ENCODE peak calls at places on chromosomes 3 and 15, in nine cellular contexts. F is A549, V is IMR-90, H is mesendoderm, S is neural progenitor cell, O is left ventricle myocardium inferior, C is ovary, A is tibial artery, P is mucosa of descending colon. B is an unnamed sample.
A peak's percentile ranks its signal among the peaks of the same experiment; 100 is the strongest.

GRCh38 chr15:25770031-25770430 is 93.1 kb downstream of the ATP10A start:
- DNase-seq in F (no peak), V (no peak), H (no peak), S (no peak), O (no peak), C (no peak), A (no peak), P (no peak), B (no peak)

GRCh38 chr3:136075816-136076215 is 110.3 kb downstream of the PPP2R3A start:
- DNase-seq in F (no peak), V (peak; percentile 17), H (peak; percentile 18), S (no peak), O (no peak), C (no peak), A (no peak), P (no peak), B (no peak)

GRCh38 chr3:31013843-31014242 is 119.4 kb upstream of the GADL1 start:
- DNase-seq in F (no peak), V (no peak), H (no peak), S (no peak), O (no peak), C (no peak), A (no peak), P (no peak), B (no peak)

GRCh38 chr3:9704343-9705322 is 1.0 kb downstream of the CPNE9 start:
- DNase-seq in F (peak; percentile 81), V (peak; percentile 15), H (peak; percentile 92), S (peak; percentile 80), O (peak; percentile 29), C (peak; percentile 61), A (no peak), P (peak; percentile 41), B (peak; percentile 40)

GRCh38 chr3:178558637-178559036 is 22.4 kb downstream of the KCNMB2 start:
- DNase-seq in F (no peak), V (no peak), H (no peak), S (peak; percentile 15), O (no peak), C (no peak), A (no peak), P (no peak), B (no peak)

GRCh38 chr3:20055020-20055775 is 15.0 kb downstream of the KAT2B start:
- DNase-seq in F (no peak), V (no peak), H (no peak), S (no peak), O (no peak), C (no peak), A (no peak), P (no peak), B (no peak)

GRCh38 chr3:58335432-58335947 is 2.8 kb downstream of the PXK start:
- DNase-seq in F (no peak), V (no peak), H (no peak), S (no peak), O (no peak), C (no peak), A (no peak), P (no peak), B (no peak)

GRCh38 chr15:95958417-95958816 is 372.1 kb upstream of the NR2F2 start:
- DNase-seq in F (no peak), V (no peak), H (no peak), S (no peak), O (no peak), C (no peak), A (no peak), P (no peak), B (no peak)

GRCh38 chr3:65925254-65925954 is 113.3 kb downstream of the MAGI1 start:
- DNase-seq in F (no peak), V (no peak), H (no peak), S (no peak), O (no peak), C (no peak), A (no peak), P (no peak), B (no peak)

GRCh38 chr3:178455966-178456365 is 80.3 kb upstream of the KCNMB2 start:
- DNase-seq in F (no peak), V (no peak), H (no peak), S (no peak), O (no peak), C (no peak), A (no peak), P (no peak), B (no peak)

GRCh38 chr15:99126195-99126594 is 21.3 kb downstream of the SYNM start:
- DNase-seq in F (no peak), V (no peak), H (peak; percentile 27), S (no peak), O (no peak), C (peak; percentile 31), A (peak; percentile 60), P (no peak), B (no peak)

GRCh38 chr15:99129644-99130043 is 24.8 kb downstream of the SYNM start:
- DNase-seq in F (no peak), V (no peak), H (no peak), S (no peak), O (no peak), C (peak; percentile 10), A (no peak), P (no peak), B (no peak)

GRCh38 chr15:99128411-99128810 is 23.5 kb downstream of the SYNM start:
- DNase-seq in F (no peak), V (no peak), H (no peak), S (no peak), O (no peak), C (no peak), A (no peak), P (no peak), B (no peak)

GRCh38 chr15:99126930-99127329 is 22.1 kb downstream of the SYNM start:
- DNase-seq in F (no peak), V (no peak), H (no peak), S (no peak), O (no peak), C (no peak), A (no peak), P (no peak), B (no peak)

GRCh38 chr15:99127773-99128172 is 22.9 kb downstream of the SYNM start:
- DNase-seq in F (no peak), V (no peak), H (no peak), S (no peak), O (no peak), C (no peak), A (no peak), P (no peak), B (no peak)
- H3K4me1 ChIP-seq in F (peaks cover 35% of the 10 kb centered on the region), V (peaks cover 14% of the 10 kb centered on the region), H (peaks cover 6% of the 10 kb centered on the region), S (peaks cover 10% of the 10 kb centered on the region), O (peaks cover 65% of the 10 kb centered on the region), C (peaks cover 12% of the 10 kb centered on the region), A (peaks cover 43% of the 10 kb centered on the region), P (peaks cover 11% of the 10 kb centered on the region), B (peaks cover 31% of the 10 kb centered on the region)

GRCh38 chr15:65042776-65043322 is 2.3 kb upstream of the SLC51B start:
- DNase-seq in F (no peak), V (no peak), H (no peak), S (no peak), O (no peak), C (no peak), A (no peak), P (peak; percentile 67), B (no peak)

GRCh38 chr15:65041787-65042186 is 3.4 kb upstream of the SLC51B start:
- DNase-seq in F (no peak), V (no peak), H (no peak), S (no peak), O (no peak), C (no peak), A (no peak), P (no peak), B (no peak)

GRCh38 chr15:65038428-65038827 is 6.8 kb upstream of the SLC51B start:
- DNase-seq in F (no peak), V (no peak), H (no peak), S (no peak), O (no peak), C (no peak), A (no peak), P (no peak), B (no peak)

GRCh38 chr15:65038838-65039237 is 6.3 kb upstream of the SLC51B start:
- DNase-seq in F (no peak), V (no peak), H (no peak), S (no peak), O (no peak), C (no peak), A (no peak), P (no peak), B (no peak)

GRCh38 chr15:65040461-65040860 is 4.7 kb upstream of the SLC51B start:
- DNase-seq in F (no peak), V (no peak), H (no peak), S (no peak), O (no peak), C (no peak), A (no peak), P (no peak), B (no peak)
- H3K4me1 ChIP-seq in F (peaks cover 31% of the 10 kb centered on the region), V (peaks cover 16% of the 10 kb centered on the region), H (no peaks in the 10 kb centered on the region), S (no peaks in the 10 kb centered on the region), O (peaks cover 13% of the 10 kb centered on the region), C (peaks cover 2% of the 10 kb centered on the region), A (peaks cover 11% of the 10 kb centered on the region), P (peaks cover 23% of the 10 kb centered on the region), B (no peaks in the 10 kb centered on the region)

DNA sequence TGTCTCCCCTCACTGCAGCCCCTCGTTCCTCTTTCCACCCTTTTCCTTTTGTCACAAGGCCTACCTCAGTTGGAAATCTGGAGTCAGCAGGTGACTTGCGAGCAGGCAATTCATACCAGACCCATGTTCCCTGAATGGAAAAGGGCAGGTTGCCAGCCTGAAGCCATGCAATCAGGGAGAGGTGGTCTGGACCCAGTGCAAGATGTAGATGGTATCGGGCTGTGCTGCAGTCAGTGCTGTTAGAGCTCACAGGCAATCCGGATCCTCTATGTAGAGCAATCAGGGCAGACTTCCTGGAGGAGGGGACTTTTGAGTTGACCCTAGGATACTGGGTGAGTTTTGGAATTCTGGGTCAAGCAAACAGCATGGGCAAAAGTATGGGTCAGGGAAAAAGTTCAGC is 18.8 kb downstream of the LOXL1 start:
- DNase-seq in F (no peak), V (no peak), H (no peak), S (no peak), O (no peak), C (no peak), A (peak; percentile 5), P (no peak), B (no peak)
- H3K4me1 ChIP-seq in F (peaks cover 10% of the 10 kb centered on the region), V (peaks cover 21% of the 10 kb centered on the region), H (peaks cover 3% of the 10 kb centered on the region), S (peaks cover 10% of the 10 kb centered on the region), O (peaks cover 35% of the 10 kb centered on the region), C (peaks cover 4% of the 10 kb centered on the region), A (peaks cover 55% of the 10 kb centered on the region), P (no peaks in the 10 kb centered on the region), B (peaks cover 15% of the 10 kb centered on the region)

GRCh38 chr15:39345176-39345575 is 235.7 kb upstream of the THBS1 start:
- DNase-seq in F (no peak), V (no peak), H (no peak), S (peak; percentile 76), O (no peak), C (no peak), A (no peak), P (no peak), B (no peak)

GRCh38 chr15:39336926-39337325 is 244.0 kb upstream of the THBS1 start:
- DNase-seq in F (no peak), V (no peak), H (no peak), S (no peak), O (no peak), C (no peak), A (no peak), P (no peak), B (no peak)

GRCh38 chr15:39338251-39338650 is 242.6 kb upstream of the THBS1 start:
- DNase-seq in F (no peak), V (no peak), H (no peak), S (no peak), O (no peak), C (no peak), A (no peak), P (no peak), B (no peak)

GRCh38 chr15:39344662-39345141 is 236.2 kb upstream of the THBS1 start:
- DNase-seq in F (no peak), V (no peak), H (no peak), S (peak; percentile 50), O (no peak), C (no peak), A (no peak), P (no peak), B (no peak)

GRCh38 chr15:39341238-39341637 is 239.6 kb upstream of the THBS1 start:
- DNase-seq in F (no peak), V (no peak), H (no peak), S (peak; percentile 57), O (no peak), C (no peak), A (no peak), P (no peak), B (no peak)
- H3K4me1 ChIP-seq in F (no peaks in the 10 kb centered on the region), V (no peaks in the 10 kb centered on the region), H (no peaks in the 10 kb centered on the region), S (peaks cover 38% of the 10 kb centered on the region), O (peaks cover 5% of the 10 kb centered on the region), C (peaks cover 3% of the 10 kb centered on the region), A (no peaks in the 10 kb centered on the region), P (no peaks in the 10 kb centered on the region), B (no peaks in the 10 kb centered on the region)

B was measured in heart left ventricle.